ENCODE peak calls at places on chromosomes 13 and 19, in four cellular contexts. R is cardiac muscle cell, M is DND-41, H is GM12865. L is an unnamed sample.

GRCh38 chr13:99071666-99072065 is 93.8 kb upstream of the DOCK9 start:
- DNase-seq in M (no peak), R (no peak), H (no peak), L (no peak)

GRCh38 chr19:39430675-39431593 is 4.8 kb downstream of the RPS16 start:
- DNase-seq in M (no peak), R (peak; percentile 98), H (peak; percentile 86), L (peak; percentile 74)

GRCh38 chr19:4831351-4832340 is at the start of gene TICAM1:
- DNase-seq in H (peak; percentile 86), R (peak; percentile 70), M (peak; percentile 66), L (peak; percentile 87)

GRCh38 chr13:46831588-46832194 is 34.7 kb upstream of the ESD start:
- DNase-seq in M (peak; percentile 49), R (peak; percentile 71), H (peak; percentile 64), L (peak; percentile 36)

GRCh38 chr13:29852464-29853054 is 2.1 kb upstream of the UBL3 start:
- DNase-seq in H (no peak), M (no peak), R (no peak), L (no peak)

GRCh38 chr19:29694669-29695627 is 20.1 kb downstream of the C19orf12 start:
- DNase-seq in H (peak; percentile 84), M (peak; percentile 73), R (peak; percentile 84), L (peak; percentile 80)

GRCh38 chr19:46218160-46218559 is 11.4 kb upstream of the IGFL1 start:
- DNase-seq in M (peak; percentile 75), H (peak; percentile 37), R (peak; percentile 59), L (peak; percentile 26)

GRCh38 chr13:108213946-108214345 is 1.4 kb downstream of the LIG4 start:
- DNase-seq in R (no peak), H (no peak), M (no peak), L (no peak)

GRCh38 chr19:48095637-48096175 is 14.9 kb downstream of the PLA2G4C start:
- DNase-seq in M (no peak), R (no peak), H (no peak), L (no peak)

GRCh38 chr13:112064222-112064621 is 2.7 kb upstream of the SOX1 start:
- DNase-seq in M (no peak), R (no peak), H (no peak), L (no peak)

GRCh38 chr13:29454931-29455481 is 140.5 kb downstream of the SLC7A1 start:
- DNase-seq in R (peak; percentile 34), H (peak; percentile 41), M (no peak), L (peak; percentile 53)

GRCh38 chr19:6056801-6057650 is 53.3 kb downstream of the RFX2 start:
- DNase-seq in M (no peak), H (no peak), R (peak; percentile 95), L (no peak)

GRCh38 chr19:10290876-10291553 is 1.3 kb downstream of the ICAM5 start:
- DNase-seq in M (no peak), R (peak; percentile 54), H (peak; percentile 69), L (peak; percentile 73)

GRCh38 chr19:51639916-51640315 is 6.7 kb downstream of the SIGLEC14 start:
- DNase-seq in R (no peak), M (no peak), H (no peak), L (no peak)

GRCh38 chr19:51641648-51642047 is 5.0 kb downstream of the SIGLEC14 start:
- DNase-seq in R (no peak), M (no peak), H (no peak), L (no peak)

GRCh38 chr19:51632126-51632525 is 1.9 kb upstream of the SIGLEC5 start:
- DNase-seq in R (no peak), H (no peak), M (no peak), L (no peak)

GRCh38 chr19:51640371-51640770 is 6.3 kb downstream of the SIGLEC14 start:
- DNase-seq in M (no peak), H (no peak), R (no peak), L (no peak)

DNA sequence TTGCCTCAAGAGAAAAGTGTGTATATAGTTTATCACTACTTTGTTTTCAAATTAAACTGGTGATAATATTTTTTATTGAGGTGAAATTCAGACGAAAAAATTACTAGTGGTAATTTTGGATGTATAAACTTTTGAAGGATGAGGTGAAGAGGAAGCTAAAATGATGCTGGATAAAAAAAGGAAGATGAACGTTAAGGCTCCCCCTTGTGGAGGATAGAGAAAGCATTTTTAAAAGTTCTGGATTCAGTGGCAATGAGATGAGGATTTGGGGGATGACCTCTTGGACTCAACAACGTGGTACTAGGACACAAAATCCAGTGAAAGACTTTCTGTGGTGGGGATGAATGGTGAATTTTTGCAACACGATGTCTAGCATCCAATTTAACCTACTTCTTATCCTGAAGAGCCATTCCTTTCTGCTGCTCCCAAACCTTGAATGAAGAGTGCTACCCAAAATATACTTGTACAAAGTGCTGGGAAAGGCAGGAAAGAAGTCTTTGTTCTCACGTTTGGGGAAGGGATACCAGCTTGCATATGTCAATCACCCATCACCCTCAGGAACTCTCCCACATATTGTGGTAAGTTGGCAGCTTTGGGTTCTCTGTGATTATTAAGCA is 7.3 kb upstream of the SIGLEC5 start:
- DNase-seq in M (no peak), H (peak; percentile 42), R (peak; percentile 23), L (peak; percentile 38)
- TF ChIP-seq CTCF in M (peak; percentile 69), H (peak; percentile 53), R (peak; percentile 54), L (peak; percentile 36)

DNA sequence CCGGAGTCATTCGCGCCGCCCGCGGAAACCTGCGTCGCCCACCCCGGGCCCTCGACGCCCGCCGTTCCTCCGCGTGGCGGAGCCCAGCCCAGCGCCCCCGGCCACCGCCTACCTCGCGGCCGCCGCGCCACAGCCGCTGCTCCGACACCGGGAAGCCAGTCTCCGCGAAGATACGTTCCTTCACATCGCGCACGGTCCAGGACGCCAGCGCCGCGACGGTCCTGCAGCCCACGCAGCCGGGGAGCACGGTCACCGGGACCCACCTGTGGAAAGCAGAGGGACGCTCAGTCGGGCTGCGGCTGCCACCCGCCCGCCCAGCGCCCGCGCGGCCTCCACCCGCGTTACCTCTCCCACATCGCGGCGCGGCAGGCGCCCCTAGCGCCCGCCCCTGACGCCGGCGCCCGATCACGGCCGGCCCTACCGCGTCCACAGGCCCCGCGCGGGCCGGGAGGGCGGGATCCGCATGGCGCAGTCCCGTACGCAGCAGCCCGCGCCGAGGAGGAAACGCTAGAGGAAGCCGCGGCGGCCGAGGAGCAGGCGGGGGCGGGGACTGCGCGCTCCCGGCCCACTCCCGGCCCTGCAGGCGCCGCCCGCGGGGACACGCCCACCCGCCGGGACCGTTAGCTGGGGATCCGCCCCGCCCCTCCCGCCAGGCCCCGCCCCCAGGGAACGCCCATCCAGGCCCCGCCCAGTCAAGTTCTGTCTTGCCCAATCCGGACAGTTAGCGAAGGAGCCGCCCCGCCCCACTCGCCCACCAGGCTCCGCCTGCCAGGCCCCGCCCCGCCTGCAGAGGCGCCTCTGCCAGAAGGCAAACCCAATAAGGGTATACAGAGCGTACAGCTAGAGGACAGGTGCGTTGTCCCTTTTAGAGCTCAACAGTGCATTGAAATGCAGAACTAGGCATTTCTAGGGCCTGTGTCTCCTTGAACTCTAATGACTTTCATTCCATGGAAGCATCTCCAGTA is 58.2 kb downstream of the SACS start:
- DNase-seq in H (peak; percentile 98), M (peak; percentile 96), R (peak; percentile 98), L (peak; percentile 99)
- TF ChIP-seq CTCF in H (peak; percentile 21), M (peak; percentile 32), R (no peak), L (no peak)

GRCh38 chr19:58097349-58097748 is 682 bp downstream of the ZSCAN18 start:
- DNase-seq in M (no peak), H (no peak), R (no peak), L (no peak)

GRCh38 chr19:58095328-58095727 is 2.7 kb downstream of the ZSCAN18 start:
- DNase-seq in H (no peak), R (no peak), M (no peak), L (no peak)

GRCh38 chr19:58096884-58097283 is 1.1 kb downstream of the ZSCAN18 start:
- DNase-seq in M (no peak), H (no peak), R (no peak), L (no peak)

GRCh38 chr19:58098682-58098998 is 609 bp upstream of the ZSCAN18 start:
- DNase-seq in R (no peak), M (no peak), H (no peak), L (no peak)

GRCh38 chr19:58097783-58098681 is at the start of gene ZSCAN18:
- DNase-seq in R (peak; percentile 98), H (peak; percentile 89), M (peak; percentile 98), L (peak; percentile 94)
- TF ChIP-seq CTCF in R (no peak), H (no peak), M (no peak), L (no peak)

DNA sequence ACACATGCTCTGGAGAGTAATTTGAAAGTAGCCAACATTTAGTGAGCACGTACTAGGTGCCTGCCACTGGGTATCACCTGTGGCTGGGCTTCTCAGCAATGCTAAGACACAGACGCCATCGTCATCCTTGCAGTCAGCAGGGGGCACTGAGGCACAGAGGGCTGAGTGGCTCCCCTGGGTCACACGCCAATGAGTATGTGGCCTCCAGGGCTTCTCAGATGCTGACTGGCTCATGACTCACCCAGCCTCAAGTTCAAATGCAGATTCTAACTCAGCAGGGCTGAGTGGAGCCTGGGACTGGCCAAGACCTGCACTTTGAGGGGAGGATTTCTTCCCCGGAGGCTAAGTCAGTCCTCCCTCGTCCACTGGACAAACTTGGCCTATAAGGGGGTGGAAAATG is 115.1 kb upstream of the CACNA1A start:
- DNase-seq in M (peak; percentile 11), R (peak; percentile 64), H (peak; percentile 54), L (no peak)
- TF ChIP-seq CTCF in M (peak; percentile 31), R (no peak), H (peak; percentile 14), L (peak; percentile 19)

GRCh38 chr13:27041341-27041740 is 130.3 kb downstream of the USP12 start:
- DNase-seq in R (no peak), H (no peak), M (no peak), L (no peak)

GRCh38 chr13:27044837-27045570 is 126.6 kb downstream of the USP12 start:
- DNase-seq in H (peak; percentile 66), M (peak; percentile 53), R (no peak), L (no peak)

GRCh38 chr13:27039171-27039701 is 132.4 kb downstream of the USP12 start:
- DNase-seq in M (no peak), R (no peak), H (no peak), L (no peak)

GRCh38 chr13:27040826-27041108 is 130.8 kb downstream of the USP12 start:
- DNase-seq in R (no peak), H (no peak), M (no peak), L (no peak)

DNA sequence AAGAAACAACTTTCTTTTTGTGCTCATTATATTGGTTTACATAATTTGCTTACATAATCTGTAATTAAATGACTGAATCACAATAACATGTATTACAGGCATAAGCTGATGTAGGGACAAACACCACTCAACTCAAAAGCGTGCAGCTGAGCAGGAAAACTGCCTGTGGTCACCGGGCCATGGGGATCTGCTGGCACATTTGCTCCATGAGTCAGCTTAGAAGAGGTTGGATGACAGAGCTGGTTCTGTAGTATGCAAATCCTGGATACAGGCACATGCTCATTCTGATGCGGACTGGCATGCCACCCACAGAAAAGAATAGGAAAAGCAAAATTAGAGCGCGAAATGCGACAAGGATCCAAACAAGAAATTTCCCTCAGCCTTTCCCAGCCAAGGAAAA is 128.6 kb downstream of the USP12 start:
- DNase-seq in M (no peak), R (peak; percentile 90), H (no peak), L (no peak)
- TF ChIP-seq CTCF in M (no peak), R (no peak), H (no peak), L (no peak)

GRCh38 chr13:74889321-74889720 is 592.6 kb downstream of the TBC1D4 start:
- DNase-seq in M (no peak), H (no peak), R (peak; percentile 40), L (no peak)

GRCh38 chr13:74886496-74886895 is 595.5 kb downstream of the TBC1D4 start:
- DNase-seq in R (peak; percentile 49), M (no peak), H (no peak), L (no peak)

GRCh38 chr13:74883834-74884233 is 598.1 kb downstream of the TBC1D4 start:
- DNase-seq in H (no peak), M (no peak), R (peak; percentile 23), L (no peak)
- TF ChIP-seq CTCF in H (no peak), M (peak; percentile 3), R (peak; percentile 26), L (no peak)

L was measured in GM20000.